ENCODE peak calls at places on chromosome 17, in six cellular contexts. P, W, H, V, X and F are unnamed samples.

GRCh38 chr17:77325537-77325825 is 184.7 kb downstream of the SEC14L1 start:
- DNase-seq in P (no peak), H (no peak), X (no peak), V (no peak), W (no peak), F (no peak)

GRCh38 chr17:1813088-1813487 is 16.6 kb downstream of the SMYD4 start:
- DNase-seq in X (no peak), P (peak; percentile 43), V (no peak), H (no peak), W (no peak), F (peak; percentile 30)

GRCh38 chr17:603405-604193 is 111.0 kb downstream of the VPS53 start:
- DNase-seq in X (no peak), P (no peak), H (peak; percentile 37), V (no peak), W (no peak), F (no peak)

GRCh38 chr17:11561702-11562101 is 36.6 kb upstream of the DNAH9 start:
- DNase-seq in W (no peak), P (no peak), H (no peak), X (no peak), V (no peak), F (no peak)

GRCh38 chr17:41101586-41102259 is at the start of gene KRTAP4-16:
- DNase-seq in V (no peak), H (no peak), P (no peak), W (no peak), X (no peak), F (no peak)

GRCh38 chr17:42429726-42430464 is 6.8 kb upstream of the CAVIN1 start:
- DNase-seq in V (no peak), W (no peak), X (no peak), P (no peak), H (no peak), F (no peak)

GRCh38 chr17:49572226-49572625 is 3.4 kb upstream of the NXPH3 start:
- DNase-seq in P (no peak), W (no peak), V (no peak), H (no peak), X (no peak), F (no peak)

GRCh38 chr17:51848451-51848850 is 310.1 kb downstream of the CA10 start:
- DNase-seq in P (no peak), X (no peak), H (no peak), W (no peak), V (no peak), F (no peak)

GRCh38 chr17:41446806-41447205 is 6.0 kb upstream of the KRT38 start:
- DNase-seq in X (no peak), H (no peak), P (peak; percentile 46), W (no peak), V (no peak), F (peak; percentile 28)

GRCh38 chr17:333626-334396 is 18.8 kb downstream of the RPH3AL start:
- DNase-seq in W (no peak), P (no peak), H (no peak), X (no peak), V (peak; percentile 81), F (peak; percentile 10)

GRCh38 chr17:39994448-39994847 is 13.8 kb downstream of the PSMD3 start:
- DNase-seq in V (no peak), X (no peak), W (no peak), P (no peak), H (no peak), F (no peak)

GRCh38 chr17:47305302-47305923 is 18.3 kb upstream of the EFCAB13 start:
- DNase-seq in X (no peak), V (peak; percentile 68), P (peak; percentile 98), W (no peak), H (no peak), F (peak; percentile 86)

GRCh38 chr17:49691086-49691676 is 13.3 kb upstream of the SPOP start:
- DNase-seq in V (peak; percentile 27), W (no peak), P (no peak), X (no peak), H (no peak), F (peak; percentile 23)